ENCODE peak calls at places on chromosomes 13 and 19, in five cellular contexts. Z is dorsolateral prefrontal cortex, A is HEK293T, G is HTR-8/SVneo, N is H9. X is an unnamed sample.

GRCh38 chr13:99015606-99016520 is 38.0 kb upstream of the DOCK9 start:
- DNase-seq in Z (no peak), A (no peak), G (no peak), N (no peak), X (no peak)

GRCh38 chr13:101639711-101640110 is 187.2 kb downstream of the ITGBL1 start:
- DNase-seq in Z (no peak), A (no peak), G (no peak), N (no peak), X (no peak)

GRCh38 chr19:16200776-16201391 is 3.2 kb downstream of the AP1M1 start:
- DNase-seq in Z (no peak), A (no peak), G (no peak), N (no peak), X (no peak)

GRCh38 chr13:76570485-76570884 is 315.7 kb downstream of the KCTD12 start:
- DNase-seq in Z (no peak), A (no peak), G (no peak), N (no peak), X (peak; percentile 63)

GRCh38 chr13:40477623-40478608 is 188.5 kb downstream of the FOXO1 start:
- DNase-seq in Z (no peak), A (no peak), G (no peak), N (no peak), X (no peak)

GRCh38 chr19:13839193-13839937 is 37.6 kb upstream of the NANOS3 start:
- DNase-seq in Z (no peak), A (no peak), G (peak; percentile 78), N (peak; percentile 81), X (no peak)

GRCh38 chr13:48221301-48222190 is 11.5 kb upstream of the ITM2B start:
- DNase-seq in Z (no peak), A (no peak), G (no peak), N (no peak), X (no peak)

GRCh38 chr13:98454389-98454881 is 122.5 kb downstream of the STK24 start:
- DNase-seq in Z (no peak), A (no peak), G (no peak), N (no peak), X (no peak)

GRCh38 chr13:96650301-96650886 is 343.9 kb downstream of the OXGR1 start:
- DNase-seq in Z (no peak), A (no peak), G (no peak), N (no peak), X (no peak)

GRCh38 chr13:85381082-85381481 is 418.1 kb downstream of the SLITRK6 start:
- DNase-seq in Z (no peak), A (no peak), G (no peak), N (no peak), X (no peak)

GRCh38 chr13:80361883-80362327 is 21.0 kb upstream of the SPRY2 start:
- DNase-seq in Z (no peak), A (peak; percentile 44), G (no peak), N (peak; percentile 36), X (no peak)

GRCh38 chr13:79637086-79637763 is 156.3 kb downstream of the NDFIP2 start:
- DNase-seq in Z (no peak), A (no peak), G (no peak), N (no peak), X (no peak)

GRCh38 chr13:40600145-40600751 is 66.2 kb downstream of the FOXO1 start:
- DNase-seq in Z (no peak), A (no peak), G (no peak), N (no peak), X (no peak)

GRCh38 chr19:45677351-45678230 is 9.6 kb downstream of the GIPR start:
- DNase-seq in Z (peak; percentile 52), A (peak; percentile 90), G (no peak), N (peak; percentile 100), X (peak; percentile 92)

GRCh38 chr13:112722433-112723250 is 32.8 kb downstream of the ATP11A start:
- DNase-seq in Z (no peak), A (no peak), G (peak; percentile 59), N (no peak), X (no peak)

GRCh38 chr13:83780201-83780600 is 102.1 kb downstream of the SLITRK1 start:
- DNase-seq in Z (no peak), A (peak; percentile 62), G (no peak), N (peak; percentile 56), X (peak; percentile 11)

GRCh38 chr13:109163052-109163413 is 533.6 kb downstream of the MYO16 start:
- DNase-seq in Z (no peak), A (no peak), G (no peak), N (no peak), X (no peak)

GRCh38 chr19:387777-388176 is 21.2 kb downstream of the C2CD4C start:
- DNase-seq in Z (no peak), A (no peak), G (no peak), N (no peak), X (no peak)

GRCh38 chr19:1106841-1107654 is 3.3 kb downstream of the GPX4 start:
- DNase-seq in Z (no peak), A (no peak), G (no peak), N (no peak), X (no peak)

GRCh38 chr19:982567-983170 is 1.5 kb upstream of the WDR18 start:
- DNase-seq in Z (peak; percentile 71), A (peak; percentile 92), G (peak; percentile 86), N (peak; percentile 85), X (peak; percentile 60)

X was measured in NT2/D1.